ENCODE peak calls at places on chromosomes 3 and 15, in five cellular contexts. B is A549, Y is tibial nerve, F is hepatocyte, V is cardiac muscle cell. I is an unnamed sample. For H3K4me1, the result is how much of the 10 kb centered on the place peaks cover.

GRCh38 chr3:70065666-70066253 is 66.2 kb downstream of the SAMMSON start:
- DNase-seq in F (peak), Y (no peak), B (peak), V (no peak), I (no peak)

GRCh38 chr15:77369168-77369567 is 50.7 kb downstream of the PEAK1 start:
- DNase-seq in F (no peak), V (no peak), Y (no peak), B (no peak), I (no peak)

GRCh38 chr3:116630494-116630893 is 79.1 kb upstream of the TUSC7 start:
- DNase-seq in Y (no peak), B (no peak), F (no peak), V (no peak), I (no peak)

GRCh38 chr3:50154476-50154839 is 666 bp upstream of the SEMA3F start:
- DNase-seq in B (peak), Y (no peak), V (no peak), F (no peak), I (no peak)

GRCh38 chr3:8319935-8320634 is 181.5 kb upstream of the LMCD1 start:
- DNase-seq in Y (no peak), F (no peak), B (peak), V (peak), I (no peak)

GRCh38 chr3:123385072-123385471 is 63.8 kb downstream of the ADCY5 start:
- DNase-seq in Y (no peak), V (peak), F (no peak), B (no peak), I (peak)

GRCh38 chr3:76470285-76470684 is 569.6 kb upstream of the ROBO2 start:
- DNase-seq in F (no peak), V (no peak), Y (no peak), B (no peak), I (no peak)

GRCh38 chr15:101105059-101105851 is 146.6 kb downstream of the CHSY1 start:
- DNase-seq in Y (no peak), B (no peak), V (no peak), F (no peak), I (no peak)

GRCh38 chr3:176872771-176873209 is 324.5 kb downstream of the TBL1XR1 start:
- DNase-seq in B (no peak), F (peak), Y (no peak), V (peak), I (no peak)

GRCh38 chr3:10142707-10143560 is 1.4 kb downstream of the VHL start:
- DNase-seq in F (no peak), B (peak), V (peak), Y (no peak), I (no peak)

GRCh38 chr3:27289769-27290413 is 79.3 kb downstream of the NEK10 start:
- DNase-seq in F (no peak), V (no peak), Y (no peak), B (no peak), I (no peak)

GRCh38 chr3:39651993-39652739 is 157.2 kb upstream of the MYRIP start:
- DNase-seq in V (no peak), F (no peak), Y (no peak), B (no peak), I (no peak)

GRCh38 chr3:58079773-58080172 is 71.6 kb downstream of the FLNB start:
- DNase-seq in F (no peak), Y (no peak), V (no peak), B (no peak), I (no peak)

GRCh38 chr3:102733811-102734574 is 299.2 kb downstream of the ZPLD1 start:
- DNase-seq in B (no peak), Y (no peak), F (no peak), V (no peak), I (no peak)

GRCh38 chr15:83714888-83715287 is 61.0 kb downstream of the ADAMTSL3 start:
- DNase-seq in F (no peak), B (no peak), Y (no peak), V (no peak), I (no peak)

GRCh38 chr15:22944651-22945050 is 35.5 kb downstream of the CYFIP1 start:
- DNase-seq in Y (no peak), F (no peak), B (no peak), V (no peak), I (no peak)

GRCh38 chr15:60605879-60606304 is 127.0 kb upstream of the ICE2 start:
- DNase-seq in F (no peak), Y (no peak), B (no peak), V (peak), I (peak)

GRCh38 chr3:30661107-30661873 is 54.9 kb downstream of the TGFBR2 start:
- DNase-seq in Y (no peak), B (no peak), F (no peak), V (no peak), I (no peak)

GRCh38 chr3:30659270-30660127 is 53.1 kb downstream of the TGFBR2 start:
- DNase-seq in V (peak), F (peak), B (peak), Y (no peak), I (no peak)

GRCh38 chr3:30658328-30659052 is 52.1 kb downstream of the TGFBR2 start:
- DNase-seq in F (no peak), B (no peak), Y (no peak), V (peak), I (no peak)

GRCh38 chr3:30660656-30661055 is 54.3 kb downstream of the TGFBR2 start:
- DNase-seq in V (no peak), F (no peak), B (no peak), Y (no peak), I (no peak)

GRCh38 chr3:30660128-30660525 is 53.7 kb downstream of the TGFBR2 start:
- DNase-seq in F (no peak), V (no peak), B (no peak), Y (no peak), I (no peak)
- H3K4me1 ChIP-seq in F (under half), V (under half), B (half or more), Y (under half), I (half or more)

GRCh38 chr3:37245003-37245402 is 70.6 kb upstream of the LRRFIP2 start:
- DNase-seq in F (no peak), B (no peak), Y (no peak), V (no peak), I (no peak)
- H3K4me1 ChIP-seq in F (under half), B (half or more), Y (under half), V (under half), I (half or more)

GRCh38 chr3:170357920-170358854 is 672 bp downstream of the SKIL start:
- DNase-seq in B (peak), Y (peak), F (peak), V (peak), I (peak)
- H3K4me1 ChIP-seq in B (half or more), Y (under half), F (under half), V (under half), I (half or more)

GRCh38 chr3:51391566-51392300 is 648 bp downstream of the RBM15B start:
- DNase-seq in Y (no peak), F (peak), V (peak), B (no peak), I (peak)
- H3K4me1 ChIP-seq in Y (under half), F (half or more), V (under half), B (under half), I (under half)

GRCh38 chr3:66439666-66440344 is 61.0 kb downstream of the LRIG1 start:
- DNase-seq in F (no peak), B (no peak), Y (no peak), V (no peak), I (no peak)
- H3K4me1 ChIP-seq in F (under half), B (under half), Y (under half), V (under half), I (under half)

GRCh38 chr15:67103021-67103420 is 37.6 kb downstream of the SMAD3 start:
- DNase-seq in V (no peak), F (no peak), Y (no peak), B (no peak), I (no peak)

GRCh38 chr15:67104453-67104852 is 39.1 kb downstream of the SMAD3 start:
- DNase-seq in Y (no peak), V (no peak), B (no peak), F (no peak), I (no peak)

GRCh38 chr15:67103432-67103831 is 38.0 kb downstream of the SMAD3 start:
- DNase-seq in Y (no peak), V (no peak), F (no peak), B (no peak), I (no peak)

GRCh38 chr15:67105065-67105951 is 39.9 kb downstream of the SMAD3 start:
- DNase-seq in B (peak), Y (no peak), F (peak), V (peak), I (peak)

DNA sequence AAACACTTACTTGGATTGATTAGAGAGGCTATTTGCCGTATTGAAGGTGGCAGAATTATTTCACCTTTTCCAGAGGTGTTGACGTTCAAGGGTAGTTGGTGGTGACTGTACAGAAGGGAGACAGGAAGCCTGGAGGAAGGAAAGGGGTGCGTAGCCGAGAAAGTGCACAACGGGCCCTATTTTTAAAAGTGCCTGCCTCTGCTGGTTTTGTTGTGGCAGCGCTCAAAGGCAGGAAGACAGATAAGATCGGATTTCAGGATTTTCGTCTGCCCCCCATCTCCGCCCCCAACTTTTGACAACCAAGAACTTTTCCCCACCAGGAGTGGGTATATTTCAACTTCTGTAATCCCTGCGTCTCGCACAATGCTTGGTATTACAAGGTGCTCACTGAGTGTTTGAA is 38.5 kb downstream of the SMAD3 start:
- DNase-seq in B (no peak), F (no peak), Y (no peak), V (no peak), I (no peak)
- H3K4me1 ChIP-seq in B (half or more), F (under half), Y (under half), V (under half), I (half or more)

GRCh38 chr15:73685561-73685960 is 1.4 kb downstream of the CD276 start:
- DNase-seq in Y (no peak), F (no peak), B (no peak), V (no peak), I (no peak)
- H3K4me1 ChIP-seq in Y (under half), F (under half), B (under half), V (under half), I (under half)

DNA sequence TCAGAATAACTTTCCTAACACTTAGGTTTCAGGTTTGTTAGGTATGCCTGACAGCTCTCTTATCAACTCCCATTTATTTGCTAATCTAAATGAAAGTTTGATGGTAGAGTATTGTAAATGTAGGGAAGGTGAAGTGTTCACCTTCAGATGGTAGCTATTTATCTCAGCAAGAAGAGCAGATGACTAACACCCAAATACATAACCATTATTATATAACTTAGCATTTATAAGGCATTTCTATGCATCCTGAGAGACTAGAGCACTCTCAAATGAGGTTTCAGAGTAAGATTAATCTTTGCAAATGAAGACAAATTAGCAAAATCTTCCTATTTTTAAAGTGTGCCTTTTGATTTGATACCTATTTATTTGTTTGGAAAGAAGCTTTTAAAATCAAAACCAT is 143.8 kb downstream of the IGF1R start:
- DNase-seq in Y (no peak), V (no peak), B (no peak), F (no peak), I (no peak)
- H3K4me1 ChIP-seq in Y (under half), V (under half), B (half or more), F (under half), I (under half)

GRCh38 chr3:16605966-16606365 is 743 bp upstream of the DAZL start:
- DNase-seq in V (no peak), B (no peak), Y (no peak), F (no peak), I (no peak)

GRCh38 chr3:16601539-16602005 is 3.7 kb downstream of the DAZL start:
- DNase-seq in Y (no peak), B (no peak), F (no peak), V (no peak), I (no peak)

GRCh38 chr3:16606398-16606797 is 1.2 kb upstream of the DAZL start:
- DNase-seq in Y (no peak), V (no peak), F (no peak), B (no peak), I (no peak)

GRCh38 chr3:16604433-16604832 is 790 bp downstream of the DAZL start:
- DNase-seq in B (no peak), Y (no peak), F (no peak), V (no peak), I (no peak)

DNA sequence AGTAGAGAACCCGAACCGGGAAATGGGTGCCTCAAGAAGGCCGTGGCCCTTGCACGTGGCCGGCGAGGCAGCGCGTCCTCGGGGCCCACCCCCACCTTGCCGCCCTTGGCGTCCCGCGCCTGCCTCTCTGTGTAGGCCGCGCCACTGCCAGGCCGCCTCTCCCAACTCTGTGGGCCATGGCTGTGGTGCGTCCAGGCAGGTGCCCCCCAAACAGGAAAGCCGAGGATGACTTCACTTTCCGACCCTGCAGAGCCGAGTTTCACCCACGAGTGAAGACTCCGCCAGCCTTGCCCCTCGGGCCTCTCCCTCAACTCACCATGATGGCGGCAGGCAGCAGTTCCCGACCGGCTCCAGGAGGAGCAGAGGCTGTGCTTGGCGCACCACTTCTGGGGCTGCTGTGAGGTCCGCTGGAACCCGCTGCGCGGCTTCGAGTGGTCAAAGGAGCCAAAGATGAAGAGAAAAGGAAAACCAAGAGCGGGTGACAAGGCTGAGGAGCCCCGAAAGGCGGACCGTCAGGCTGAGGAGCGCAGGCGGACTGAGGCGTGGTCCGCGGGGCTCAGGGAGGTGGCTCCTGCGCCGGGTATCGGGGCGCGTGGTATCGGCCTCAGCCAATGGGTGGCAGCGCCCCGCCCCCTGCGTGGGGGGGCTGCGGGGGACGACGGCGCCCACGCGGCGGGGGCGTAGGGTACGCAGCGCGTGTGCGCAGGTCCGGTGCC is at the start of gene DAZL:
- DNase-seq in Y (no peak), V (no peak), B (no peak), F (no peak), I (no peak)
- H3K4me1 ChIP-seq in Y (under half), V (under half), B (under half), F (under half), I (under half)

DNA sequence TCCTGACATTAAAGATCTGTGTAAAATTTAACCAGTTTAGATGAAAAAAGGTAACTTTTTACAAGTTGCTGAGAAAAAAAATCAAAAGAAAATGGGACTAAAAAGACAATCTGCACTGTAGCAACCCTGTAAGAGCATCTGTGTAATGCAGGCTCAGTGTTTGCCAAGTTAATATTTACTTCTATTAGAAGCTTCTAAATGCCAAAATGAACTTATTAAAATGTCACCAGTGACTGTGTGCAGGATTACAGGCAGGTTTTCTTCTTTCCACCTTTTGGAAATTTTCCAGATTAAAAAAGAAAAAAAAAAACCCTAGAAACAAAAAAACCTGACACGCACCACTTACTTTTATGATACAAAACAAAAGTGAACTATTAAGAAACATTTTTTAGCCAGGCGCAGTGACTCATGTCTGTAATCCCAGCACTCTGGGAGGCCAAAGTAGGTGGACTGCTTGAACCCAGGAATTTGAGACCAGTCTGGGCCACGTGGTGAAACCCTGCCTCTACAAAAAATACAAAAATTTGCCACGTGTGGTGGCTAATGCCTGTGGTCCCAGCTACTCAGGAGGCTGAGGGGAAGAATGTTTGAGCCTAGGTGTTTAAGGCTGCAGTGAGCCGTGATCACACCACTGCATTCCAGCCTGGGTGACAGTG is 87.2 kb downstream of the TJP1 start:
- DNase-seq in B (peak), F (peak), Y (no peak), V (peak), I (no peak)
- H3K4me1 ChIP-seq in B (half or more), F (under half), Y (under half), V (under half), I (under half)